ENCODE peak calls at places on chromosomes 16 and 17, in five cellular contexts. One of them, this sample, is unnamed.

GRCh38 chr17:8398980-8399379 is 1.4 kb upstream of the RNF222 start:
- DNase-seq in transverse colon: no peak
- DNase-seq in ovary: no peak
- DNase-seq in A549: no peak
- DNase-seq in sigmoid colon: no peak
- DNase-seq in this sample: no peak

GRCh38 chr17:56887105-56887504 is 26.7 kb downstream of the TRIM25 start:
- DNase-seq in transverse colon: no peak
- DNase-seq in ovary: no peak
- DNase-seq in sigmoid colon: no peak
- DNase-seq in A549: no peak
- DNase-seq in this sample: no peak

GRCh38 chr16:89922477-89922883 is 662 bp upstream of the TUBB3 start:
- DNase-seq in sigmoid colon: peak
- DNase-seq in transverse colon: peak
- DNase-seq in A549: peak
- DNase-seq in ovary: peak
- DNase-seq in this sample: no peak

GRCh38 chr16:65136656-65137055 is 14.8 kb upstream of the CDH11 start:
- DNase-seq in A549: no peak
- DNase-seq in sigmoid colon: no peak
- DNase-seq in transverse colon: no peak
- DNase-seq in ovary: no peak
- DNase-seq in this sample: no peak

GRCh38 chr16:83068686-83069085 is 441.9 kb downstream of the CDH13 start:
- DNase-seq in ovary: no peak
- DNase-seq in sigmoid colon: no peak
- DNase-seq in A549: no peak
- DNase-seq in transverse colon: no peak
- DNase-seq in this sample: no peak

GRCh38 chr16:82744958-82745357 is 118.2 kb downstream of the CDH13 start:
- DNase-seq in transverse colon: no peak
- DNase-seq in A549: no peak
- DNase-seq in ovary: no peak
- DNase-seq in sigmoid colon: no peak
- DNase-seq in this sample: no peak

GRCh38 chr17:1002771-1003555 is 6.0 kb downstream of the TIMM22 start:
- DNase-seq in transverse colon: no peak
- DNase-seq in sigmoid colon: no peak
- DNase-seq in ovary: no peak
- DNase-seq in A549: no peak
- DNase-seq in this sample: no peak

GRCh38 chr17:48995871-48996695 is 1.1 kb upstream of the IGF2BP1 start:
- DNase-seq in A549: peak
- DNase-seq in ovary: no peak
- DNase-seq in transverse colon: no peak
- DNase-seq in sigmoid colon: no peak
- DNase-seq in this sample: peak

GRCh38 chr16:20678242-20678641 is 19.2 kb downstream of the ACSM1 start:
- DNase-seq in A549: no peak
- DNase-seq in ovary: no peak
- DNase-seq in sigmoid colon: no peak
- DNase-seq in transverse colon: no peak
- DNase-seq in this sample: no peak

GRCh38 chr17:66474258-66474657 is 171.8 kb downstream of the PRKCA start:
- DNase-seq in transverse colon: no peak
- DNase-seq in A549: no peak
- DNase-seq in ovary: no peak
- DNase-seq in sigmoid colon: no peak
- DNase-seq in this sample: no peak

GRCh38 chr16:20747030-20747816 is 5.6 kb upstream of the THUMPD1 start:
- DNase-seq in ovary: no peak
- DNase-seq in A549: no peak
- DNase-seq in transverse colon: no peak
- DNase-seq in sigmoid colon: no peak
- DNase-seq in this sample: no peak

GRCh38 chr17:45332505-45332904 is 15.7 kb upstream of the MAP3K14 start:
- DNase-seq in sigmoid colon: peak
- DNase-seq in A549: no peak
- DNase-seq in transverse colon: no peak
- DNase-seq in ovary: no peak
- DNase-seq in this sample: peak

GRCh38 chr17:43549496-43549895 is 3.4 kb upstream of the ETV4 start:
- DNase-seq in A549: no peak
- DNase-seq in sigmoid colon: no peak
- DNase-seq in ovary: no peak
- DNase-seq in transverse colon: no peak
- DNase-seq in this sample: no peak

GRCh38 chr17:43598359-43599045 is 52.4 kb upstream of the ETV4 start:
- DNase-seq in sigmoid colon: no peak
- DNase-seq in ovary: no peak
- DNase-seq in A549: no peak
- DNase-seq in transverse colon: no peak
- DNase-seq in this sample: no peak

GRCh38 chr16:20984019-20984418 is 83.4 kb downstream of the LYRM1 start:
- DNase-seq in sigmoid colon: no peak
- DNase-seq in A549: no peak
- DNase-seq in transverse colon: no peak
- DNase-seq in ovary: no peak
- DNase-seq in this sample: no peak

GRCh38 chr17:50451943-50452626 is 16.6 kb downstream of the CHAD start:
- DNase-seq in A549: no peak
- DNase-seq in transverse colon: no peak
- DNase-seq in sigmoid colon: no peak
- DNase-seq in ovary: no peak
- DNase-seq in this sample: no peak

DNA sequence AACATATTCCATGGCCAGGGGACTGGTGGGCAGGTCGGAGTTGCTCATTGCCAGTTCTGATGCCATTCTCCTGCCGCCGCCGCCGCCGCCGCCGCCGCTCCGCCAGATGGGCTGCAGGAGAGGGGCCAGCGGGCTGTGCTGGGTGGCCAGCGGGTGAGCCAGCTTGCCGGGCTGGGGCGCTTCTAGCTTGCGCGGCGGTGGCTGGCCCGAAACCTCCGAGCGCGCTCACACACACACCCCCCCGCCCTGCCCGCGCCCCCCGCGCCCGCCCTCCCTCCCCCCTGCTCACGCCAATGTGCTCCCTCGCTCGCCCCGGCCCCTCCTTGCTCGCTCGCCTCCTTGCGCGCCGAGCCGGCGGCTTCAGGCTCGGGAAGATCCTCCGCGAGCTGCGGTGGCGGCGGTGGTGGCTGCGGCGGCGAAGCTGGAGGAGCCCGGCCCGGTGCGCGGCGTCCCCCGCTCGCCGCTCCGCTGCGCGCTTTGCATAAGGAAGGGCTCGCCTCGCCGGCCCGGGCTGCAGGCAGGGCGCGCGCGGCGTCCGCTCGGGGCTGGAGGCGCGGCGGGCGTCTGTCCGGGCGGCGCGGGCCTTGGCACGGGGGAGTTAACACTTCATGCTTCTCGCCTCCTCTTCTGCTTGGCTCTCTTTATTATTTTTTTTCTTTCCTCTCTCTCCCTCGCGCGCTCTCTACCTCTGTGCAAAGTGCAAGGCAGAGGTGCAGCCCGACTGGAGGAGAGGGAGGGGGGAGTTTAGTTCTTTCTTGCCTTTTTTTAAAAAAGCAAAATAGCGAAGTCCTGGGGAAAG is 501 bp downstream of the MAF start:
- DNase-seq in transverse colon: no peak
- DNase-seq in ovary: peak
- DNase-seq in A549: peak
- DNase-seq in sigmoid colon: peak
- DNase-seq in this sample: no peak
- TF ChIP-seq EP300 in transverse colon: no peak
- TF ChIP-seq EP300 in ovary: no peak
- TF ChIP-seq EP300 in A549: no peak
- TF ChIP-seq EP300 in sigmoid colon: no peak
- TF ChIP-seq EP300 in this sample: no peak

GRCh38 chr16:67246945-67247697 is at the start of gene FHOD1:
- DNase-seq in transverse colon: peak
- DNase-seq in ovary: peak
- DNase-seq in A549: peak
- DNase-seq in sigmoid colon: peak
- DNase-seq in this sample: peak
- TF ChIP-seq CTCF in transverse colon: no peak
- TF ChIP-seq CTCF in ovary: peak
- TF ChIP-seq CTCF in A549: no peak
- TF ChIP-seq CTCF in sigmoid colon: no peak
- TF ChIP-seq CTCF in this sample: no peak

DNA sequence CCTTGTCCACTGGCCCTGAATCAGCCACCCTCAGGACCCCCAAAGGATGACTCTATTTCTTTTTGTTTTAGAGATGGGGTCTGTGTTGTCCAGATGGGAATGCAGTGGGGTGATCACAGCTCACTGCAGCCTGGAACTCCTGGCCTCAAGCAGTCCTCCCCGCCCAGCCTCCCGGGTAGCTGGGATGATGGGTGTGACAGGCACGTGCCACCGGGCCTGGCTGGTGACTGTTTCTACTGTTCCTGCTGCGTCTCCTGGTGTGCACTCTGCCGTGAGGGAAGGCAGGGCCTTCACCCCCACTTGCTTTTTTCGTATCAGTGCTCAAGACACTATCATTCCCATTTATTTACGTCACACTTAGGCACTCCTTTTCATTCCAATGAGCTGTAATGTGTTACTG is 25.3 kb upstream of the PVALEF start:
- DNase-seq in ovary: no peak
- DNase-seq in A549: no peak
- DNase-seq in transverse colon: no peak
- DNase-seq in sigmoid colon: no peak
- DNase-seq in this sample: no peak
- TF ChIP-seq EP300 in ovary: no peak
- TF ChIP-seq EP300 in A549: no peak
- TF ChIP-seq EP300 in transverse colon: no peak
- TF ChIP-seq EP300 in sigmoid colon: no peak
- TF ChIP-seq EP300 in this sample: no peak

GRCh38 chr17:68462381-68463210 is 5.3 kb upstream of the WIPI1 start:
- DNase-seq in A549: peak
- DNase-seq in sigmoid colon: peak
- DNase-seq in transverse colon: peak
- DNase-seq in ovary: peak
- DNase-seq in this sample: no peak

GRCh38 chr17:68460715-68461114 is 3.4 kb upstream of the WIPI1 start:
- DNase-seq in transverse colon: no peak
- DNase-seq in ovary: no peak
- DNase-seq in sigmoid colon: no peak
- DNase-seq in A549: no peak
- DNase-seq in this sample: no peak

GRCh38 chr17:68460096-68460495 is 2.8 kb upstream of the WIPI1 start:
- DNase-seq in sigmoid colon: no peak
- DNase-seq in transverse colon: no peak
- DNase-seq in ovary: no peak
- DNase-seq in A549: no peak
- DNase-seq in this sample: no peak

GRCh38 chr17:68461589-68461988 is 4.3 kb upstream of the WIPI1 start:
- DNase-seq in sigmoid colon: no peak
- DNase-seq in A549: no peak
- DNase-seq in transverse colon: peak
- DNase-seq in ovary: no peak
- DNase-seq in this sample: no peak

GRCh38 chr17:68461122-68461539 is 3.8 kb upstream of the WIPI1 start:
- DNase-seq in sigmoid colon: no peak
- DNase-seq in ovary: no peak
- DNase-seq in A549: no peak
- DNase-seq in transverse colon: no peak
- DNase-seq in this sample: no peak
- TF ChIP-seq CTCF in sigmoid colon: no peak
- TF ChIP-seq CTCF in ovary: no peak
- TF ChIP-seq CTCF in A549: no peak
- TF ChIP-seq CTCF in transverse colon: no peak
- TF ChIP-seq CTCF in this sample: no peak

DNA sequence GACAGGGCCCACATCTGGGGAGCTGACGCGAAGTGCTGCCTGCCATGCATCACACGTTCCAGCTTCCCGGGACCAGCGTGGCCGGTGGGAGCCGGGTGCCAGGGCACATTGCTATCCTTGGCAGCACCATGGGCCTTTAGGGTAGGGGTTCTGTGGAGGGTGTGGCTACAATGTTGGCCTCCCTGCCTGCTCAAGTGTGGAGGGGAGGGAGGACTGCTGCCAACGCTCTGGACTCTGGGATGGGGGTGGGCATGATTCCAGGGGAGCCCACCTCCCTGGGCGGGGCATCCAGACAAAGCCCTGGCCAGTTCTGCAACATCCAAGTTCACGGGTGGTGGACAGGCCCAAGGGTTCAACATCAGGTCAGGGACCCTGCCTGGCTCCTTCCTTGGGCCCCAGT is 13.9 kb downstream of the GRB7 start:
- DNase-seq in ovary: peak
- DNase-seq in sigmoid colon: peak
- DNase-seq in A549: no peak
- DNase-seq in transverse colon: no peak
- DNase-seq in this sample: no peak
- TF ChIP-seq EP300 in ovary: no peak
- TF ChIP-seq EP300 in sigmoid colon: no peak
- TF ChIP-seq EP300 in A549: no peak
- TF ChIP-seq EP300 in transverse colon: no peak
- TF ChIP-seq EP300 in this sample: no peak

GRCh38 chr16:78799429-78799828 is 700.0 kb downstream of the WWOX start:
- DNase-seq in sigmoid colon: peak
- DNase-seq in A549: no peak
- DNase-seq in ovary: no peak
- DNase-seq in transverse colon: no peak
- DNase-seq in this sample: no peak
- TF ChIP-seq CTCF in sigmoid colon: no peak
- TF ChIP-seq CTCF in A549: no peak
- TF ChIP-seq CTCF in ovary: no peak
- TF ChIP-seq CTCF in transverse colon: no peak
- TF ChIP-seq CTCF in this sample: no peak